ENCODE peak calls at places on chromosome 1, in seven cellular contexts. One of them, this sample, is unnamed.

GRCh38 chr1:31064115-31064514 is 1.4 kb downstream of the PUM1 start:
- DNase-seq in naive thymus-derived CD4-positive, alpha-beta T cell: no peak
- DNase-seq in ovary: no peak
- DNase-seq in lower lobe of right lung: no peak
- DNase-seq in left lung: no peak
- DNase-seq in tibial artery: no peak
- DNase-seq in heart right ventricle: no peak
- DNase-seq in this sample: no peak

GRCh38 chr1:27377760-27378495 is 3.3 kb upstream of the FCN3 start:
- DNase-seq in left lung: no peak
- DNase-seq in naive thymus-derived CD4-positive, alpha-beta T cell: no peak
- DNase-seq in lower lobe of right lung: no peak
- DNase-seq in ovary: no peak
- DNase-seq in heart right ventricle: no peak
- DNase-seq in tibial artery: no peak
- DNase-seq in this sample: no peak

GRCh38 chr1:31855038-31855845 is 39.4 kb upstream of the SPOCD1 start:
- DNase-seq in lower lobe of right lung: no peak
- DNase-seq in ovary: no peak
- DNase-seq in heart right ventricle: no peak
- DNase-seq in left lung: no peak
- DNase-seq in naive thymus-derived CD4-positive, alpha-beta T cell: no peak
- DNase-seq in tibial artery: no peak
- DNase-seq in this sample: no peak

GRCh38 chr1:46517010-46517600 is 27.5 kb downstream of the DMBX1 start:
- DNase-seq in heart right ventricle: no peak
- DNase-seq in lower lobe of right lung: peak
- DNase-seq in tibial artery: no peak
- DNase-seq in naive thymus-derived CD4-positive, alpha-beta T cell: no peak
- DNase-seq in ovary: no peak
- DNase-seq in left lung: peak
- DNase-seq in this sample: no peak

GRCh38 chr1:31725777-31726535 is 22.1 kb upstream of the COL16A1 start:
- DNase-seq in ovary: no peak
- DNase-seq in left lung: peak
- DNase-seq in lower lobe of right lung: no peak
- DNase-seq in heart right ventricle: no peak
- DNase-seq in naive thymus-derived CD4-positive, alpha-beta T cell: no peak
- DNase-seq in tibial artery: no peak
- DNase-seq in this sample: no peak

GRCh38 chr1:244236101-244236500 is 185.0 kb downstream of the ZBTB18 start:
- DNase-seq in heart right ventricle: no peak
- DNase-seq in ovary: no peak
- DNase-seq in left lung: no peak
- DNase-seq in naive thymus-derived CD4-positive, alpha-beta T cell: no peak
- DNase-seq in lower lobe of right lung: no peak
- DNase-seq in tibial artery: no peak
- DNase-seq in this sample: no peak

GRCh38 chr1:99469641-99470040 is 176.3 kb upstream of the PALMD start:
- DNase-seq in tibial artery: no peak
- DNase-seq in naive thymus-derived CD4-positive, alpha-beta T cell: no peak
- DNase-seq in heart right ventricle: no peak
- DNase-seq in lower lobe of right lung: no peak
- DNase-seq in ovary: no peak
- DNase-seq in left lung: no peak
- DNase-seq in this sample: no peak

GRCh38 chr1:204600203-204600602 is 84.0 kb downstream of the MDM4 start:
- DNase-seq in heart right ventricle: no peak
- DNase-seq in lower lobe of right lung: no peak
- DNase-seq in ovary: no peak
- DNase-seq in tibial artery: no peak
- DNase-seq in left lung: no peak
- DNase-seq in naive thymus-derived CD4-positive, alpha-beta T cell: no peak
- DNase-seq in this sample: no peak

GRCh38 chr1:25619101-25619890 is 2.7 kb downstream of the MAN1C1 start:
- DNase-seq in naive thymus-derived CD4-positive, alpha-beta T cell: peak
- DNase-seq in heart right ventricle: peak
- DNase-seq in lower lobe of right lung: no peak
- DNase-seq in left lung: no peak
- DNase-seq in ovary: peak
- DNase-seq in tibial artery: no peak
- DNase-seq in this sample: peak

GRCh38 chr1:53549781-53550180 is 90.6 kb downstream of the DMRTB1 start:
- DNase-seq in naive thymus-derived CD4-positive, alpha-beta T cell: no peak
- DNase-seq in heart right ventricle: no peak
- DNase-seq in ovary: no peak
- DNase-seq in lower lobe of right lung: peak
- DNase-seq in tibial artery: peak
- DNase-seq in left lung: peak
- DNase-seq in this sample: peak
- H3K27ac ChIP-seq in naive thymus-derived CD4-positive, alpha-beta T cell: no peak
- H3K27ac ChIP-seq in heart right ventricle: no peak
- H3K27ac ChIP-seq in ovary: no peak
- H3K27ac ChIP-seq in lower lobe of right lung: no peak
- H3K27ac ChIP-seq in tibial artery: no peak
- H3K27ac ChIP-seq in left lung: no peak
- H3K27ac ChIP-seq in this sample: no peak

GRCh38 chr1:6168947-6169586 is 11.1 kb downstream of the CHD5 start:
- DNase-seq in lower lobe of right lung: peak
- DNase-seq in ovary: no peak
- DNase-seq in tibial artery: no peak
- DNase-seq in naive thymus-derived CD4-positive, alpha-beta T cell: no peak
- DNase-seq in left lung: no peak
- DNase-seq in heart right ventricle: no peak
- DNase-seq in this sample: no peak
- H3K27ac ChIP-seq in lower lobe of right lung: no peak
- H3K27ac ChIP-seq in ovary: no peak
- H3K27ac ChIP-seq in tibial artery: no peak
- H3K27ac ChIP-seq in naive thymus-derived CD4-positive, alpha-beta T cell: no peak
- H3K27ac ChIP-seq in left lung: no peak
- H3K27ac ChIP-seq in heart right ventricle: no peak
- H3K27ac ChIP-seq in this sample: no peak

GRCh38 chr1:223114871-223115270 is 28.2 kb downstream of the TLR5 start:
- DNase-seq in left lung: no peak
- DNase-seq in tibial artery: no peak
- DNase-seq in heart right ventricle: no peak
- DNase-seq in naive thymus-derived CD4-positive, alpha-beta T cell: no peak
- DNase-seq in lower lobe of right lung: no peak
- DNase-seq in ovary: no peak
- DNase-seq in this sample: no peak

GRCh38 chr1:223110963-223111362 is 32.1 kb downstream of the TLR5 start:
- DNase-seq in tibial artery: no peak
- DNase-seq in naive thymus-derived CD4-positive, alpha-beta T cell: no peak
- DNase-seq in lower lobe of right lung: no peak
- DNase-seq in left lung: no peak
- DNase-seq in ovary: no peak
- DNase-seq in heart right ventricle: no peak
- DNase-seq in this sample: no peak

GRCh38 chr1:223105568-223105967 is 37.5 kb downstream of the TLR5 start:
- DNase-seq in left lung: no peak
- DNase-seq in heart right ventricle: no peak
- DNase-seq in lower lobe of right lung: no peak
- DNase-seq in tibial artery: peak
- DNase-seq in naive thymus-derived CD4-positive, alpha-beta T cell: no peak
- DNase-seq in ovary: no peak
- DNase-seq in this sample: no peak

GRCh38 chr1:223106856-223107255 is 36.2 kb downstream of the TLR5 start:
- DNase-seq in ovary: no peak
- DNase-seq in heart right ventricle: no peak
- DNase-seq in tibial artery: peak
- DNase-seq in naive thymus-derived CD4-positive, alpha-beta T cell: no peak
- DNase-seq in lower lobe of right lung: no peak
- DNase-seq in left lung: no peak
- DNase-seq in this sample: peak

DNA sequence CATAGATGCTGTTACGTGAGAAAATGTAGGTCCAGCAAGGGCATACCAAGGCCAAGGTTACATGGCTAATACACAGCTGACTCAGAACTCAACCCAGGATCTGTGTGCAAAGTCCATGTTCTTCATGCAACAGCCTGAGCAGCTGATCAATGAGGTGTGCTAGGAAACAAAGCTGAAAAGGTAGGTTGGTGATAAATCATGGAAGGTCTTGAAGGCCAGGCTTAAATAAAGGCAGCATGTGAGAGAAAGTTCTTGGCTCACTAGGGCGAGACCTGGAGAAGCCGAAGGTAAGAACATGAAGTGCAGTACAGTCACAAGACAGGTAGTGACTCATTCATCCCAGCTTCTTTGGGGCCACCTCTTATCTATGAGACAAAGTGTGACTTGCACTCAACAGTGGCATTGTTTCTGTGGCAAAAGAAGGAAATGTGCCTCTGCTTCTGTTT is 33.4 kb downstream of the TLR5 start:
- DNase-seq in ovary: no peak
- DNase-seq in lower lobe of right lung: no peak
- DNase-seq in left lung: no peak
- DNase-seq in naive thymus-derived CD4-positive, alpha-beta T cell: no peak
- DNase-seq in heart right ventricle: no peak
- DNase-seq in tibial artery: peak
- DNase-seq in this sample: no peak
- H3K27ac ChIP-seq in ovary: no peak
- H3K27ac ChIP-seq in lower lobe of right lung: no peak
- H3K27ac ChIP-seq in left lung: no peak
- H3K27ac ChIP-seq in naive thymus-derived CD4-positive, alpha-beta T cell: no peak
- H3K27ac ChIP-seq in heart right ventricle: no peak
- H3K27ac ChIP-seq in tibial artery: no peak
- H3K27ac ChIP-seq in this sample: no peak

DNA sequence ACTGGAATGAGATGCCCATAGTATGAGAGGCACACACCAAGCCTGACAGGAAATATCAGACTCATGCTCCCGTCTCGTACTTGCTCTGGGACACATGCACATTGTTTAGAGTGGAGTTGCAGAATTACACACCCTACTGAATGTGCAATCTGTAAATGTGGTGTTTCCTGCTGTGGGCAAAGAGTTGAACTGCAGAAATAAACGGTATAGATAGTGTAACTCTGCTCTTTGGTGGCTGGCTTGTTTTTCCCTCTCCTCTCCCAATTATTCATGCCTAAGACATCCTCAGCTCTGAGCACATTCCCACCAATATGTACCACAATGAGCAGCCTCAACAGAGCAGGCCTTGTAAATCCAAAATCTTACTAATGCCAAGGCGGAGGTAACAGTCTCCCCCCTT is 90.1 kb upstream of the DIRAS3 start:
- DNase-seq in ovary: no peak
- DNase-seq in left lung: no peak
- DNase-seq in lower lobe of right lung: no peak
- DNase-seq in naive thymus-derived CD4-positive, alpha-beta T cell: no peak
- DNase-seq in tibial artery: no peak
- DNase-seq in heart right ventricle: no peak
- DNase-seq in this sample: no peak
- H3K27ac ChIP-seq in ovary: no peak
- H3K27ac ChIP-seq in left lung: no peak
- H3K27ac ChIP-seq in lower lobe of right lung: no peak
- H3K27ac ChIP-seq in naive thymus-derived CD4-positive, alpha-beta T cell: no peak
- H3K27ac ChIP-seq in tibial artery: no peak
- H3K27ac ChIP-seq in heart right ventricle: no peak
- H3K27ac ChIP-seq in this sample: no peak

GRCh38 chr1:59013928-59014279 is 230.1 kb upstream of the JUN start:
- DNase-seq in tibial artery: no peak
- DNase-seq in lower lobe of right lung: no peak
- DNase-seq in ovary: no peak
- DNase-seq in left lung: no peak
- DNase-seq in heart right ventricle: no peak
- DNase-seq in naive thymus-derived CD4-positive, alpha-beta T cell: no peak
- DNase-seq in this sample: no peak

GRCh38 chr1:59016390-59016789 is 232.5 kb upstream of the JUN start:
- DNase-seq in left lung: no peak
- DNase-seq in ovary: no peak
- DNase-seq in tibial artery: no peak
- DNase-seq in naive thymus-derived CD4-positive, alpha-beta T cell: no peak
- DNase-seq in heart right ventricle: no peak
- DNase-seq in lower lobe of right lung: no peak
- DNase-seq in this sample: no peak

GRCh38 chr1:59015708-59016107 is 231.9 kb upstream of the JUN start:
- DNase-seq in tibial artery: no peak
- DNase-seq in lower lobe of right lung: no peak
- DNase-seq in heart right ventricle: no peak
- DNase-seq in ovary: no peak
- DNase-seq in naive thymus-derived CD4-positive, alpha-beta T cell: no peak
- DNase-seq in left lung: no peak
- DNase-seq in this sample: no peak

GRCh38 chr1:59013276-59013927 is 229.6 kb upstream of the JUN start:
- DNase-seq in naive thymus-derived CD4-positive, alpha-beta T cell: no peak
- DNase-seq in heart right ventricle: peak
- DNase-seq in tibial artery: peak
- DNase-seq in left lung: no peak
- DNase-seq in lower lobe of right lung: no peak
- DNase-seq in ovary: peak
- DNase-seq in this sample: peak

GRCh38 chr1:59014827-59015226 is 231.0 kb upstream of the JUN start:
- DNase-seq in lower lobe of right lung: no peak
- DNase-seq in left lung: no peak
- DNase-seq in ovary: no peak
- DNase-seq in heart right ventricle: no peak
- DNase-seq in tibial artery: no peak
- DNase-seq in naive thymus-derived CD4-positive, alpha-beta T cell: no peak
- DNase-seq in this sample: no peak
- H3K27ac ChIP-seq in lower lobe of right lung: no peak
- H3K27ac ChIP-seq in left lung: no peak
- H3K27ac ChIP-seq in ovary: no peak
- H3K27ac ChIP-seq in heart right ventricle: no peak
- H3K27ac ChIP-seq in tibial artery: no peak
- H3K27ac ChIP-seq in naive thymus-derived CD4-positive, alpha-beta T cell: no peak
- H3K27ac ChIP-seq in this sample: no peak